ENCODE peak calls at places on chromosomes 16 and 17, in six cellular contexts. E is stimulated activated CD4-positive, alpha-beta T cell treated with anti-CD3 and anti-CD28 coated beads, Interleukin-4, amount 100 ng/mL, for 4 hours; G is H54; H is activated T-cell treated with anti-CD3 and anti-CD28 coated beads, Interleukin-2, amount 50 U/mL, for 24 hours; Q is T47D; C is naive thymus-derived CD8-positive, alpha-beta T cell. F is an unnamed sample.

GRCh38 chr17:6086603-6087400 is 16.6 kb downstream of the WSCD1 start:
- DNase-seq in E (no peak), G (no peak), H (no peak), Q (no peak), C (no peak), F (no peak)

GRCh38 chr16:66510298-66510697 is 39.6 kb downstream of the TK2 start:
- DNase-seq in E (no peak), G (no peak), H (no peak), Q (peak), C (peak), F (no peak)

GRCh38 chr16:30054959-30055553 is 10.5 kb upstream of the ALDOA start:
- DNase-seq in E (no peak), G (no peak), H (peak), Q (peak), C (no peak), F (no peak)

GRCh38 chr17:17921192-17922082 is 50.8 kb downstream of the TOM1L2 start:
- DNase-seq in E (no peak), G (peak), H (no peak), Q (peak), C (no peak), F (no peak)

GRCh38 chr17:77675816-77676799 is 282.4 kb upstream of the TNRC6C start:
- DNase-seq in E (no peak), G (no peak), H (no peak), Q (peak), C (no peak), F (no peak)

GRCh38 chr16:56947604-56947995 is 14.2 kb upstream of the CETP start:
- DNase-seq in E (no peak), G (no peak), H (no peak), Q (no peak), C (no peak), F (no peak)

GRCh38 chr16:67719778-67720144 is 645 bp upstream of the GFOD2 start:
- DNase-seq in E (peak), G (peak), H (peak), Q (no peak), C (no peak), F (no peak)

GRCh38 chr16:35552763-35553162 is 2093.4 kb downstream of the TP53TG3F start:
- DNase-seq in E (no peak), G (no peak), H (no peak), Q (no peak), C (no peak), F (peak)

GRCh38 chr16:27729516-27730304 is 179.8 kb downstream of the KATNIP start:
- DNase-seq in E (no peak), G (peak), H (no peak), Q (no peak), C (peak), F (no peak)

GRCh38 chr17:77493238-77493812 is 352.6 kb downstream of the SEC14L1 start:
- DNase-seq in E (no peak), G (no peak), H (peak), Q (no peak), C (no peak), F (peak)

GRCh38 chr16:16042076-16042475 is 92.7 kb downstream of the ABCC1 start:
- DNase-seq in E (no peak), G (no peak), H (no peak), Q (no peak), C (no peak), F (no peak)

GRCh38 chr17:40038882-40039513 is 15.2 kb downstream of the MED24 start:
- DNase-seq in E (no peak), G (no peak), H (no peak), Q (peak), C (no peak), F (no peak)

GRCh38 chr17:10050597-10051101 is 145.6 kb upstream of the RCVRN start:
- DNase-seq in E (no peak), G (no peak), H (no peak), Q (no peak), C (no peak), F (no peak)

GRCh38 chr17:39699818-39700147 is at the start of gene ERBB2:
- DNase-seq in E (no peak), G (peak), H (no peak), Q (peak), C (peak), F (no peak)

GRCh38 chr17:78583091-78583490 is 5.9 kb upstream of the DNAH17 start:
- DNase-seq in E (no peak), G (peak), H (no peak), Q (peak), C (no peak), F (no peak)

GRCh38 chr17:38358586-38359513 is 7.2 kb downstream of the SOCS7 start:
- DNase-seq in E (no peak), G (no peak), H (no peak), Q (peak), C (no peak), F (no peak)

GRCh38 chr16:60151987-60152386 is 1417.9 kb upstream of the GOT2 start:
- DNase-seq in E (no peak), G (no peak), H (no peak), Q (no peak), C (no peak), F (no peak)

GRCh38 chr17:78374631-78375274 is 3.7 kb upstream of the PGS1 start:
- DNase-seq in E (no peak), G (no peak), H (no peak), Q (no peak), C (no peak), F (no peak)

GRCh38 chr16:89343501-89344291 is 126.2 kb downstream of the ZNF778 start:
- DNase-seq in E (no peak), G (peak), H (no peak), Q (no peak), C (no peak), F (no peak)

GRCh38 chr17:39757931-39758873 is 20.5 kb downstream of the GRB7 start:
- DNase-seq in E (no peak), G (no peak), H (peak), Q (no peak), C (no peak), F (peak)

GRCh38 chr17:9487406-9487805 is 88.2 kb downstream of the STX8 start:
- DNase-seq in E (no peak), G (no peak), H (no peak), Q (no peak), C (no peak), F (no peak)